ENCODE peak calls at places on chromosomes 11 and 22, in five cellular contexts. One of them, this sample, is unnamed.

GRCh38 chr22:38069372-38070249 is 12.4 kb downstream of the PICK1 start:
- DNase-seq in WTC11: peak
- DNase-seq in K562: peak
- DNase-seq in GM12878: no peak
- DNase-seq in H1: no peak
- DNase-seq in this sample: no peak

GRCh38 chr22:25069758-25070461 is 117.4 kb downstream of the KIAA1671 start:
- DNase-seq in WTC11: no peak
- DNase-seq in K562: no peak
- DNase-seq in GM12878: no peak
- DNase-seq in H1: no peak
- DNase-seq in this sample: no peak

GRCh38 chr11:71418643-71419042 is 29.6 kb downstream of the DHCR7 start:
- DNase-seq in WTC11: no peak
- DNase-seq in K562: no peak
- DNase-seq in GM12878: peak
- DNase-seq in H1: no peak
- DNase-seq in this sample: no peak

GRCh38 chr11:96185220-96185768 is 157.7 kb downstream of the MAML2 start:
- DNase-seq in WTC11: no peak
- DNase-seq in K562: no peak
- DNase-seq in GM12878: peak
- DNase-seq in H1: no peak
- DNase-seq in this sample: no peak

GRCh38 chr11:125281831-125282595 is 117.5 kb downstream of the PKNOX2 start:
- DNase-seq in WTC11: no peak
- DNase-seq in K562: no peak
- DNase-seq in GM12878: no peak
- DNase-seq in H1: no peak
- DNase-seq in this sample: no peak

GRCh38 chr11:102111011-102111786 is 952 bp downstream of the YAP1 start:
- DNase-seq in WTC11: peak
- DNase-seq in K562: no peak
- DNase-seq in GM12878: no peak
- DNase-seq in H1: peak
- DNase-seq in this sample: peak

GRCh38 chr11:57761301-57762234 is at the start of gene CTNND1:
- DNase-seq in WTC11: peak
- DNase-seq in K562: peak
- DNase-seq in GM12878: peak
- DNase-seq in H1: peak
- DNase-seq in this sample: peak

GRCh38 chr11:110432713-110433392 is 3.1 kb downstream of the FDX1 start:
- DNase-seq in WTC11: no peak
- DNase-seq in K562: no peak
- DNase-seq in GM12878: no peak
- DNase-seq in H1: no peak
- DNase-seq in this sample: no peak

GRCh38 chr11:19237813-19238212 is 2.9 kb downstream of the E2F8 start:
- DNase-seq in WTC11: no peak
- DNase-seq in K562: no peak
- DNase-seq in GM12878: no peak
- DNase-seq in H1: no peak
- DNase-seq in this sample: peak

GRCh38 chr22:30423296-30423958 is 2.1 kb upstream of the MTFP1 start:
- DNase-seq in WTC11: peak
- DNase-seq in K562: no peak
- DNase-seq in GM12878: no peak
- DNase-seq in H1: no peak
- DNase-seq in this sample: no peak

GRCh38 chr11:17371614-17372013 is 16.8 kb downstream of the KCNJ11 start:
- DNase-seq in WTC11: no peak
- DNase-seq in K562: no peak
- DNase-seq in GM12878: no peak
- DNase-seq in H1: no peak
- DNase-seq in this sample: no peak

GRCh38 chr22:39130892-39131855 is 21.3 kb downstream of the CBX7 start:
- DNase-seq in WTC11: no peak
- DNase-seq in K562: no peak
- DNase-seq in GM12878: no peak
- DNase-seq in H1: no peak
- DNase-seq in this sample: peak

GRCh38 chr22:50310949-50311444 is 3.6 kb upstream of the PLXNB2 start:
- DNase-seq in WTC11: no peak
- DNase-seq in K562: no peak
- DNase-seq in GM12878: no peak
- DNase-seq in H1: no peak
- DNase-seq in this sample: peak
- TF ChIP-seq ATF2 in WTC11: no peak
- TF ChIP-seq ATF2 in K562: no peak
- TF ChIP-seq ATF2 in GM12878: no peak
- TF ChIP-seq ATF2 in H1: no peak
- TF ChIP-seq ATF2 in this sample: no peak

GRCh38 chr11:116460156-116460965 is 312.4 kb downstream of the BUD13 start:
- DNase-seq in WTC11: no peak
- DNase-seq in K562: no peak
- DNase-seq in GM12878: no peak
- DNase-seq in H1: no peak
- DNase-seq in this sample: no peak
- TF ChIP-seq ATF2 in WTC11: no peak
- TF ChIP-seq ATF2 in K562: no peak
- TF ChIP-seq ATF2 in GM12878: no peak
- TF ChIP-seq ATF2 in H1: no peak
- TF ChIP-seq ATF2 in this sample: no peak

GRCh38 chr11:72584933-72585597 is 89.2 kb downstream of the PDE2A start:
- DNase-seq in WTC11: no peak
- DNase-seq in K562: no peak
- DNase-seq in GM12878: no peak
- DNase-seq in H1: no peak
- DNase-seq in this sample: no peak
- TF ChIP-seq ATF2 in WTC11: no peak
- TF ChIP-seq ATF2 in K562: no peak
- TF ChIP-seq ATF2 in GM12878: no peak
- TF ChIP-seq ATF2 in H1: no peak
- TF ChIP-seq ATF2 in this sample: no peak

GRCh38 chr11:15580775-15581095 is 466.0 kb downstream of the INSC start:
- DNase-seq in WTC11: no peak
- DNase-seq in K562: no peak
- DNase-seq in GM12878: no peak
- DNase-seq in H1: no peak
- DNase-seq in this sample: no peak

GRCh38 chr11:15577519-15577918 is 462.8 kb downstream of the INSC start:
- DNase-seq in WTC11: no peak
- DNase-seq in K562: no peak
- DNase-seq in GM12878: no peak
- DNase-seq in H1: no peak
- DNase-seq in this sample: no peak

GRCh38 chr11:15580056-15580774 is 465.5 kb downstream of the INSC start:
- DNase-seq in WTC11: no peak
- DNase-seq in K562: peak
- DNase-seq in GM12878: no peak
- DNase-seq in H1: no peak
- DNase-seq in this sample: no peak

GRCh38 chr11:15576759-15577158 is 462.0 kb downstream of the INSC start:
- DNase-seq in WTC11: no peak
- DNase-seq in K562: no peak
- DNase-seq in GM12878: no peak
- DNase-seq in H1: no peak
- DNase-seq in this sample: no peak

DNA sequence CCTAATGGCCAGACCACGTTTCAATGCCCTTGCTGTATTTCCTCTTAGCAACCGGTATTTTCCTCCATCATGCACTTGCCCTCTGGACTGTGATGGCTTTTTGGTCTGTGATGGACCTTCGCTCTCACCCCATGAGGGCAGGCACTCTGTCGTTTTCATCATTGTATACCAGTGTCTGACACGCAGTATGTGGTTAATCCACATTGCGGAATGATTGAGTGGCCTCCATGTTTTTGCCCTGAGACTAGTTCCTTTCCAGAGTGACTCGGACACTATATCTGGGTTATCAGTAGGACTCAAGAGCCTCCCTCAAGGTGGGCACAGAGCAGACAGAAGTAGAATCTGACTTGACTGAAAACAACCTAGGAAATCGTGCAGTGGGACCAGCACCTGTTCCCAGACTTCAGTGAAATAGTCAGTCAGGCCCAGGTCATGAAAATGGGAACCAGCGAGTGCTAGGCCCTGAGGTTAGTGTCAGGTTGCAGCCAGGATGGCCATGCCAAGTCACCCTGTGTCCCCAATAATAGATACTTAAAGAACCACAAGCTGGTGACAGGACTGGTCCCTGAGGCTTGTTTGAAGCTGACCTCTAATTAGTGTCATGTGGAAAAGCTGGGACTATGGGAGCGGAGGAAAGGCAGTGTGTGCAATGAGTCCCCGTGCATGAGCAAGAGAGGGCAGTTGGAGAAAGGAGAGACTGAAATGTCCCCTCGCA is 464.7 kb downstream of the INSC start:
- DNase-seq in WTC11: no peak
- DNase-seq in K562: no peak
- DNase-seq in GM12878: no peak
- DNase-seq in H1: no peak
- DNase-seq in this sample: no peak
- TF ChIP-seq ATF2 in WTC11: no peak
- TF ChIP-seq ATF2 in K562: no peak
- TF ChIP-seq ATF2 in GM12878: no peak
- TF ChIP-seq ATF2 in H1: no peak
- TF ChIP-seq ATF2 in this sample: no peak

DNA sequence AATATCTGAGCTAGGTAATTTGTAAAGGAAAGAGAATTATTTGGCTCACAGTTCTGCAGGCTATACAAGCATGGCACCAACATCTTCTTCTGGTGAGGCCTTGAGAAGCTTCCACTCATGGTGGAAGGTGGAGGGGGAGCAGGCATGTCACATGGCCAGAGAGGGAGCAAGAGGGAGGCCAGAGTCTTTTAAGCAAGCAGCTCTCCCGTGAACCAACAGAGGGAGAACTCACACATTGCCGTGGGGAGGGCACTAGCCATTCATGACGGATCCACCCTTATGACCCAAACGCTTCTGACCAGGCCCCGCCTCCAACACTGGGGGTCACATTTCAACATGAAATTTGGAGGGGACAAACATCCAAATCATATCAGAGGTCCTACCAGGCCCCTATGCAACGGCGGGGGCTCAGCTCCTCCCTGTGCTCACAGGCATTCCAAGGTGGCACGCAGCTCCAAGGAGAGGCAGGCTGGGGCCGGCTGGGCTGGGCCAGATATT is 4.6 kb downstream of the C11orf96 start:
- DNase-seq in WTC11: peak
- DNase-seq in K562: peak
- DNase-seq in GM12878: no peak
- DNase-seq in H1: no peak
- DNase-seq in this sample: peak
- TF ChIP-seq ATF2 in WTC11: no peak
- TF ChIP-seq ATF2 in K562: no peak
- TF ChIP-seq ATF2 in GM12878: no peak
- TF ChIP-seq ATF2 in H1: no peak
- TF ChIP-seq ATF2 in this sample: no peak

GRCh38 chr11:70303070-70303469 is 32.6 kb downstream of the PPFIA1 start:
- DNase-seq in WTC11: no peak
- DNase-seq in K562: no peak
- DNase-seq in GM12878: no peak
- DNase-seq in H1: no peak
- DNase-seq in this sample: no peak

GRCh38 chr11:70301191-70301590 is 30.7 kb downstream of the PPFIA1 start:
- DNase-seq in WTC11: no peak
- DNase-seq in K562: no peak
- DNase-seq in GM12878: no peak
- DNase-seq in H1: no peak
- DNase-seq in this sample: no peak

GRCh38 chr11:70299636-70300035 is 29.1 kb downstream of the PPFIA1 start:
- DNase-seq in WTC11: no peak
- DNase-seq in K562: no peak
- DNase-seq in GM12878: no peak
- DNase-seq in H1: no peak
- DNase-seq in this sample: no peak

GRCh38 chr11:70304208-70304603 is 33.7 kb downstream of the PPFIA1 start:
- DNase-seq in WTC11: no peak
- DNase-seq in K562: no peak
- DNase-seq in GM12878: no peak
- DNase-seq in H1: no peak
- DNase-seq in this sample: no peak

DNA sequence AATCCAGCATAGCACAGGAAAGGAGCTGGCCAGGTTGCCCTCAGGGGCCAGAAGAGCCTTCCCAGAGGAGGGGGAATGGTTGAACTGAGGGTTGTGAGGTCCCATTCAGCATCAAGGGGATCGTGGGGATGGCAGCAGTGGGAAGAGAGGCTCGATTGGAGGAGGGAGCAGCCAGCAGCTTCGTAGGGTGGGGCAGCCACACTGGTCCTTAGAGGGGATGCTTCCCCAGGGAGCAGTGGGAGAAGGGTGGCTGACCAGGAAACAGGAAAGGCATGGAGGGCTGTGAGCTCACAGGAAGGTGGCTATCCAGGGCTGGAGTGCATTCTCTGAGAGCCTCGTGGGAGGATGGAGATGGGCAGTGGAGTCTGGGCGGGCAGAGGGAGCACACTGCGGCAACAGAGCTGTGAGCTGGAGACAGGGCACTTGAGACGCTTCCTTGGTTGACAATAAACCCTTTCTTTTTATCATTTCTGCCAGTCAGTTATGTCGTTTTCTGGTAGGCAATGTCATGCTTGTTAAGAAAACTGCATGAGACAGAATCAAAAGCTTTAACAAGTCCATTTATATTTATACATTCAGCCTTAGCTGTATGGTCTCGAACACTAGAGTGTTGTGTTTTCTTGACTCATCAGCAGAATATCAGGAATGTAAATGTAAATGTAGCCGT is 31.7 kb downstream of the PPFIA1 start:
- DNase-seq in WTC11: no peak
- DNase-seq in K562: no peak
- DNase-seq in GM12878: no peak
- DNase-seq in H1: no peak
- DNase-seq in this sample: no peak
- TF ChIP-seq ATF2 in WTC11: no peak
- TF ChIP-seq ATF2 in K562: no peak
- TF ChIP-seq ATF2 in GM12878: no peak
- TF ChIP-seq ATF2 in H1: no peak
- TF ChIP-seq ATF2 in this sample: no peak

GRCh38 chr11:69008774-69009440 is 4.1 kb downstream of the MRGPRF start:
- DNase-seq in WTC11: no peak
- DNase-seq in K562: peak
- DNase-seq in GM12878: no peak
- DNase-seq in H1: no peak
- DNase-seq in this sample: peak

GRCh38 chr11:69010361-69010891 is 2.6 kb downstream of the MRGPRF start:
- DNase-seq in WTC11: no peak
- DNase-seq in K562: no peak
- DNase-seq in GM12878: no peak
- DNase-seq in H1: no peak
- DNase-seq in this sample: no peak

GRCh38 chr11:69007978-69008381 is 5.1 kb downstream of the MRGPRF start:
- DNase-seq in WTC11: no peak
- DNase-seq in K562: no peak
- DNase-seq in GM12878: no peak
- DNase-seq in H1: no peak
- DNase-seq in this sample: peak

GRCh38 chr11:69010964-69011623 is 2.0 kb downstream of the MRGPRF start:
- DNase-seq in WTC11: peak
- DNase-seq in K562: peak
- DNase-seq in GM12878: no peak
- DNase-seq in H1: peak
- DNase-seq in this sample: no peak

GRCh38 chr11:69009441-69010211 is 3.4 kb downstream of the MRGPRF start:
- DNase-seq in WTC11: no peak
- DNase-seq in K562: no peak
- DNase-seq in GM12878: no peak
- DNase-seq in H1: no peak
- DNase-seq in this sample: no peak
- TF ChIP-seq ATF2 in WTC11: no peak
- TF ChIP-seq ATF2 in K562: no peak
- TF ChIP-seq ATF2 in GM12878: no peak
- TF ChIP-seq ATF2 in H1: no peak
- TF ChIP-seq ATF2 in this sample: no peak

This sample was measured in HepG2.